ENCODE peak calls at places on chromosomes 3 and 15, in nine cellular contexts. One of them, this sample, is unnamed.

GRCh38 chr3:58008140-58009025 is at the start of gene FLNB:
- DNase-seq in Peyer's patch: peak
- DNase-seq in transverse colon: peak
- DNase-seq in gastrocnemius medialis: no peak
- DNase-seq in IMR-90: peak
- DNase-seq in uterus: peak
- DNase-seq in adrenal gland: peak
- DNase-seq in ovary: peak
- DNase-seq in body of pancreas: peak
- DNase-seq in this sample: peak

GRCh38 chr3:35502699-35503098 is 136.6 kb upstream of the ARPP21 start:
- DNase-seq in Peyer's patch: no peak
- DNase-seq in transverse colon: no peak
- DNase-seq in gastrocnemius medialis: no peak
- DNase-seq in IMR-90: no peak
- DNase-seq in uterus: no peak
- DNase-seq in adrenal gland: no peak
- DNase-seq in ovary: no peak
- DNase-seq in body of pancreas: no peak
- DNase-seq in this sample: no peak

GRCh38 chr3:46359748-46360509 is 6.0 kb downstream of the CCR2 start:
- DNase-seq in Peyer's patch: no peak
- DNase-seq in transverse colon: no peak
- DNase-seq in gastrocnemius medialis: no peak
- DNase-seq in IMR-90: peak
- DNase-seq in uterus: no peak
- DNase-seq in adrenal gland: no peak
- DNase-seq in ovary: no peak
- DNase-seq in body of pancreas: no peak
- DNase-seq in this sample: no peak

GRCh38 chr3:116444819-116445290 is 432 bp downstream of the LSAMP start:
- DNase-seq in Peyer's patch: no peak
- DNase-seq in transverse colon: no peak
- DNase-seq in gastrocnemius medialis: no peak
- DNase-seq in IMR-90: no peak
- DNase-seq in uterus: no peak
- DNase-seq in adrenal gland: no peak
- DNase-seq in ovary: no peak
- DNase-seq in body of pancreas: no peak
- DNase-seq in this sample: no peak

GRCh38 chr15:101499863-101500713 is 10.6 kb upstream of the PCSK6 start:
- DNase-seq in Peyer's patch: no peak
- DNase-seq in transverse colon: peak
- DNase-seq in gastrocnemius medialis: peak
- DNase-seq in IMR-90: no peak
- DNase-seq in uterus: no peak
- DNase-seq in adrenal gland: peak
- DNase-seq in ovary: no peak
- DNase-seq in body of pancreas: peak
- DNase-seq in this sample: no peak

GRCh38 chr15:31080618-31081017 is 20.9 kb downstream of the TRPM1 start:
- DNase-seq in Peyer's patch: peak
- DNase-seq in transverse colon: peak
- DNase-seq in gastrocnemius medialis: peak
- DNase-seq in IMR-90: no peak
- DNase-seq in uterus: peak
- DNase-seq in adrenal gland: peak
- DNase-seq in ovary: peak
- DNase-seq in body of pancreas: peak
- DNase-seq in this sample: peak

GRCh38 chr3:160564205-160564922 is 1.0 kb downstream of the KPNA4 start:
- DNase-seq in Peyer's patch: peak
- DNase-seq in transverse colon: peak
- DNase-seq in gastrocnemius medialis: no peak
- DNase-seq in IMR-90: no peak
- DNase-seq in uterus: no peak
- DNase-seq in adrenal gland: no peak
- DNase-seq in ovary: no peak
- DNase-seq in body of pancreas: no peak
- DNase-seq in this sample: peak

GRCh38 chr15:49225572-49226281 is 55.7 kb downstream of the GALK2 start:
- DNase-seq in Peyer's patch: no peak
- DNase-seq in transverse colon: no peak
- DNase-seq in gastrocnemius medialis: no peak
- DNase-seq in IMR-90: peak
- DNase-seq in uterus: no peak
- DNase-seq in adrenal gland: no peak
- DNase-seq in ovary: no peak
- DNase-seq in body of pancreas: no peak
- DNase-seq in this sample: peak

GRCh38 chr3:132723024-132723462 is 834 bp upstream of the NPHP3 start:
- DNase-seq in Peyer's patch: no peak
- DNase-seq in transverse colon: no peak
- DNase-seq in gastrocnemius medialis: no peak
- DNase-seq in IMR-90: no peak
- DNase-seq in uterus: no peak
- DNase-seq in adrenal gland: no peak
- DNase-seq in ovary: no peak
- DNase-seq in body of pancreas: no peak
- DNase-seq in this sample: no peak

GRCh38 chr15:38868326-38869114 is 303.9 kb upstream of the RASGRP1 start:
- DNase-seq in Peyer's patch: peak
- DNase-seq in transverse colon: peak
- DNase-seq in gastrocnemius medialis: peak
- DNase-seq in IMR-90: peak
- DNase-seq in uterus: no peak
- DNase-seq in adrenal gland: peak
- DNase-seq in ovary: no peak
- DNase-seq in body of pancreas: no peak
- DNase-seq in this sample: peak

GRCh38 chr3:101848754-101849713 is at the start of gene NFKBIZ:
- DNase-seq in Peyer's patch: peak
- DNase-seq in transverse colon: peak
- DNase-seq in gastrocnemius medialis: peak
- DNase-seq in IMR-90: peak
- DNase-seq in uterus: peak
- DNase-seq in adrenal gland: peak
- DNase-seq in ovary: peak
- DNase-seq in body of pancreas: peak
- DNase-seq in this sample: peak

GRCh38 chr3:147864754-147865354 is 455.7 kb downstream of the ZIC1 start:
- DNase-seq in Peyer's patch: no peak
- DNase-seq in transverse colon: no peak
- DNase-seq in gastrocnemius medialis: no peak
- DNase-seq in IMR-90: no peak
- DNase-seq in uterus: no peak
- DNase-seq in adrenal gland: no peak
- DNase-seq in ovary: no peak
- DNase-seq in body of pancreas: no peak
- DNase-seq in this sample: no peak

GRCh38 chr15:74340139-74340538 is 27.3 kb downstream of the CYP11A1 start:
- DNase-seq in Peyer's patch: no peak
- DNase-seq in transverse colon: no peak
- DNase-seq in gastrocnemius medialis: no peak
- DNase-seq in IMR-90: no peak
- DNase-seq in uterus: no peak
- DNase-seq in adrenal gland: peak
- DNase-seq in ovary: no peak
- DNase-seq in body of pancreas: no peak
- DNase-seq in this sample: no peak

GRCh38 chr3:158368271-158368670 is 202.7 kb upstream of the MLF1 start:
- DNase-seq in Peyer's patch: no peak
- DNase-seq in transverse colon: no peak
- DNase-seq in gastrocnemius medialis: no peak
- DNase-seq in IMR-90: no peak
- DNase-seq in uterus: no peak
- DNase-seq in adrenal gland: no peak
- DNase-seq in ovary: no peak
- DNase-seq in body of pancreas: no peak
- DNase-seq in this sample: no peak

GRCh38 chr3:145015243-145015642 is 1043.6 kb downstream of the DIPK2A start:
- DNase-seq in Peyer's patch: no peak
- DNase-seq in transverse colon: no peak
- DNase-seq in gastrocnemius medialis: no peak
- DNase-seq in IMR-90: peak
- DNase-seq in uterus: no peak
- DNase-seq in adrenal gland: no peak
- DNase-seq in ovary: no peak
- DNase-seq in body of pancreas: no peak
- DNase-seq in this sample: peak

GRCh38 chr15:77999486-77999885 is 78.0 kb downstream of the TBC1D2B start:
- DNase-seq in Peyer's patch: no peak
- DNase-seq in transverse colon: no peak
- DNase-seq in gastrocnemius medialis: no peak
- DNase-seq in IMR-90: no peak
- DNase-seq in uterus: no peak
- DNase-seq in adrenal gland: peak
- DNase-seq in ovary: no peak
- DNase-seq in body of pancreas: no peak
- DNase-seq in this sample: no peak

GRCh38 chr3:195003006-195003892 is 267.7 kb downstream of the XXYLT1 start:
- DNase-seq in Peyer's patch: peak
- DNase-seq in transverse colon: peak
- DNase-seq in gastrocnemius medialis: peak
- DNase-seq in IMR-90: no peak
- DNase-seq in uterus: peak
- DNase-seq in adrenal gland: no peak
- DNase-seq in ovary: no peak
- DNase-seq in body of pancreas: peak
- DNase-seq in this sample: no peak

GRCh38 chr15:59541750-59542149 is 69.8 kb upstream of the GCNT3 start:
- DNase-seq in Peyer's patch: no peak
- DNase-seq in transverse colon: no peak
- DNase-seq in gastrocnemius medialis: no peak
- DNase-seq in IMR-90: no peak
- DNase-seq in uterus: no peak
- DNase-seq in adrenal gland: no peak
- DNase-seq in ovary: no peak
- DNase-seq in body of pancreas: no peak
- DNase-seq in this sample: no peak
- H3K4me3 ChIP-seq in Peyer's patch: no peak
- H3K4me3 ChIP-seq in transverse colon: no peak
- H3K4me3 ChIP-seq in gastrocnemius medialis: no peak
- H3K4me3 ChIP-seq in IMR-90: no peak
- H3K4me3 ChIP-seq in uterus: no peak
- H3K4me3 ChIP-seq in adrenal gland: no peak
- H3K4me3 ChIP-seq in ovary: no peak
- H3K4me3 ChIP-seq in body of pancreas: no peak
- H3K4me3 ChIP-seq in this sample: no peak

GRCh38 chr3:19075037-19075436 is 73.3 kb upstream of the KCNH8 start:
- DNase-seq in Peyer's patch: no peak
- DNase-seq in transverse colon: no peak
- DNase-seq in gastrocnemius medialis: no peak
- DNase-seq in IMR-90: no peak
- DNase-seq in uterus: no peak
- DNase-seq in adrenal gland: no peak
- DNase-seq in ovary: no peak
- DNase-seq in body of pancreas: no peak
- DNase-seq in this sample: no peak
- TF ChIP-seq POLR2A in Peyer's patch: no peak
- TF ChIP-seq POLR2A in transverse colon: no peak
- TF ChIP-seq POLR2A in gastrocnemius medialis: no peak
- TF ChIP-seq POLR2A in IMR-90: no peak
- TF ChIP-seq POLR2A in uterus: no peak
- TF ChIP-seq POLR2A in adrenal gland: no peak
- TF ChIP-seq POLR2A in ovary: no peak
- TF ChIP-seq POLR2A in body of pancreas: no peak
- TF ChIP-seq POLR2A in this sample: no peak

DNA sequence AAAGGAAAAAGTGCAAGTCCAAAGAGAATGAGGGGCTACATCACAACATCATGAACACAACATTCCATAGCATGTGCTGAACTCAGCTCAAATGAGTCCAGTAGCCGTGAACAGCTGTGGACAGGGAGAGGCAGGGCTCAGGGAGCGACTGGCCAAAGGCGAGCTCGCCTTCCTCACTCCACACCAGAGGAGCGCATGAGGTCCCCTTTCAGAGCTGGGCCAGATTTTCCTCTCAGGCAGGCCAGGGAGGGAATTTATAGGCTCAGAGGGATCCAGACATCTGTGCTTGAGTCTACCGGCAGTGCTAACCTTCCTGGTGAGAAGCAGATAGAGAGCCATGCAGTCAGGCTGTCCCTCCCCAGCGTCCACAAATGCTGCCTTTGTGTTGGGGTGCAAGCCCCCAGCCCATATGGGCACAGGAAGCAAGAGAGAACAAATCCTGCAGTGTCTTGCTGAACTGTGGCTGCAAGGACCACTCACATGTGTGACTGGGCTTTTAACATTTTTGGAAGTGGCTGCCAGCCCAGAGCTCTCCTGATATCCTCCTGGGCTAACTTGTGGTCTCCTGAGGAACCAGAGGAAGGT is 32.5 kb downstream of the ARHGEF3 start:
- DNase-seq in Peyer's patch: no peak
- DNase-seq in transverse colon: no peak
- DNase-seq in gastrocnemius medialis: peak
- DNase-seq in IMR-90: no peak
- DNase-seq in uterus: no peak
- DNase-seq in adrenal gland: no peak
- DNase-seq in ovary: no peak
- DNase-seq in body of pancreas: no peak
- DNase-seq in this sample: no peak
- H3K27ac ChIP-seq in Peyer's patch: no peak
- H3K27ac ChIP-seq in transverse colon: no peak
- H3K27ac ChIP-seq in gastrocnemius medialis: peak
- H3K27ac ChIP-seq in IMR-90: no peak
- H3K27ac ChIP-seq in uterus: peak
- H3K27ac ChIP-seq in adrenal gland: no peak
- H3K27ac ChIP-seq in ovary: no peak
- H3K27ac ChIP-seq in body of pancreas: peak
- H3K27ac ChIP-seq in this sample: no peak

GRCh38 chr15:40130118-40130517 is 21.4 kb upstream of the BMF start:
- DNase-seq in Peyer's patch: no peak
- DNase-seq in transverse colon: no peak
- DNase-seq in gastrocnemius medialis: no peak
- DNase-seq in IMR-90: no peak
- DNase-seq in uterus: no peak
- DNase-seq in adrenal gland: no peak
- DNase-seq in ovary: no peak
- DNase-seq in body of pancreas: no peak
- DNase-seq in this sample: no peak
- H3K4me3 ChIP-seq in Peyer's patch: no peak
- H3K4me3 ChIP-seq in transverse colon: no peak
- H3K4me3 ChIP-seq in gastrocnemius medialis: no peak
- H3K4me3 ChIP-seq in IMR-90: no peak
- H3K4me3 ChIP-seq in uterus: no peak
- H3K4me3 ChIP-seq in adrenal gland: no peak
- H3K4me3 ChIP-seq in ovary: no peak
- H3K4me3 ChIP-seq in body of pancreas: no peak
- H3K4me3 ChIP-seq in this sample: no peak